ENCODE peak calls at places on chromosomes 1 and 21, in five cellular contexts. H, E, Z, T and M are unnamed samples. For H3K36me3, the result is how much of the 10 kb centered on the place peaks cover.

GRCh38 chr1:105608713-105609112 is 1447.8 kb upstream of the PRMT6 start:
- DNase-seq in H (no peak), E (no peak), Z (no peak), T (no peak), M (no peak)

GRCh38 chr1:10074059-10074854 is 41.5 kb downstream of the UBE4B start:
- DNase-seq in H (peak), E (no peak), Z (peak), T (peak), M (no peak)

GRCh38 chr1:87179851-87180519 is 148.7 kb upstream of the LMO4 start:
- DNase-seq in H (no peak), E (no peak), Z (no peak), T (no peak), M (no peak)

GRCh38 chr1:26733982-26734381 is 38.2 kb downstream of the ARID1A start:
- DNase-seq in H (peak), E (no peak), Z (no peak), T (no peak), M (no peak)

GRCh38 chr1:181134543-181135461 is 46.3 kb downstream of the IER5 start:
- DNase-seq in H (peak), E (peak), Z (no peak), T (no peak), M (no peak)

GRCh38 chr1:202953412-202953811 is 4.7 kb downstream of the ADIPOR1 start:
- DNase-seq in H (no peak), E (no peak), Z (no peak), T (no peak), M (no peak)

GRCh38 chr1:244835276-244836134 is at the start of gene COX20:
- DNase-seq in H (peak), E (peak), Z (peak), T (peak), M (peak)

GRCh38 chr1:10424034-10424433 is 6.2 kb upstream of the CENPS start:
- DNase-seq in H (no peak), E (no peak), Z (peak), T (peak), M (no peak)

GRCh38 chr1:204396015-204396583 is 15.5 kb downstream of the PPP1R15B start:
- DNase-seq in H (no peak), E (no peak), Z (no peak), T (no peak), M (no peak)

GRCh38 chr1:107953551-107953950 is 11.4 kb downstream of the VAV3 start:
- DNase-seq in H (no peak), E (no peak), Z (peak), T (no peak), M (no peak)

GRCh38 chr1:181179980-181180964 is 91.8 kb downstream of the IER5 start:
- DNase-seq in H (peak), E (no peak), Z (peak), T (peak), M (peak)

GRCh38 chr1:112296908-112297307 is 99.1 kb upstream of the CTTNBP2NL start:
- DNase-seq in H (no peak), E (no peak), Z (no peak), T (no peak), M (no peak)

GRCh38 chr1:231778009-231778719 is 151.6 kb downstream of the DISC1 start:
- DNase-seq in H (peak), E (no peak), Z (peak), T (peak), M (no peak)

GRCh38 chr1:41868241-41868953 is 50.3 kb downstream of the HIVEP3 start:
- DNase-seq in H (no peak), E (peak), Z (no peak), T (no peak), M (no peak)

GRCh38 chr1:117051224-117052064 is 8.7 kb upstream of the TTF2 start:
- DNase-seq in H (peak), E (peak), Z (no peak), T (no peak), M (no peak)

GRCh38 chr1:80181418-80181817 is 1174.9 kb upstream of the ADGRL4 start:
- DNase-seq in H (no peak), E (no peak), Z (no peak), T (no peak), M (peak)

GRCh38 chr1:15304708-15305326 is 57.8 kb downstream of the FHAD1 start:
- DNase-seq in H (peak), E (peak), Z (peak), T (no peak), M (peak)

GRCh38 chr1:190497561-190497960 is 19.9 kb upstream of the BRINP3 start:
- DNase-seq in H (no peak), E (no peak), Z (no peak), T (no peak), M (no peak)

GRCh38 chr1:198837276-198838021 is 198.6 kb downstream of the PTPRC start:
- DNase-seq in H (peak), E (peak), Z (no peak), T (no peak), M (no peak)

GRCh38 chr1:199279107-199279506 is 640.3 kb downstream of the PTPRC start:
- DNase-seq in H (peak), E (no peak), Z (no peak), T (no peak), M (no peak)

GRCh38 chr1:67791261-67791660 is 42.0 kb downstream of the GNG12 start:
- DNase-seq in H (no peak), E (no peak), Z (no peak), T (no peak), M (no peak)

GRCh38 chr1:68558321-68559026 is 61.6 kb upstream of the DEPDC1 start:
- DNase-seq in H (peak), E (no peak), Z (no peak), T (no peak), M (no peak)

GRCh38 chr1:15418811-15419515 is 9.3 kb downstream of the EFHD2 start:
- DNase-seq in H (no peak), E (no peak), Z (no peak), T (no peak), M (no peak)

GRCh38 chr1:24464378-24464770 is 38.3 kb upstream of the RCAN3 start:
- DNase-seq in H (no peak), E (no peak), Z (no peak), T (no peak), M (peak)

GRCh38 chr1:216184281-216184680 is 239.0 kb downstream of the USH2A start:
- DNase-seq in H (no peak), E (no peak), Z (no peak), T (no peak), M (no peak)

GRCh38 chr1:12407050-12407961 is 177.5 kb downstream of the VPS13D start:
- DNase-seq in H (peak), E (no peak), Z (peak), T (peak), M (no peak)

GRCh38 chr21:36260802-36261201 is 59.2 kb upstream of the MORC3 start:
- DNase-seq in H (no peak), E (peak), Z (no peak), T (no peak), M (no peak)

GRCh38 chr1:200410566-200410878 is 686 bp upstream of the ZNF281 start:
- DNase-seq in H (peak), E (peak), Z (no peak), T (no peak), M (peak)

GRCh38 chr1:22971161-22972062 is 1.3 kb downstream of the LACTBL1 start:
- DNase-seq in H (peak), E (no peak), Z (no peak), T (no peak), M (no peak)

GRCh38 chr1:199297174-199297573 is 658.3 kb downstream of the PTPRC start:
- DNase-seq in H (no peak), E (no peak), Z (no peak), T (no peak), M (no peak)

GRCh38 chr1:116268211-116268610 is 104.8 kb upstream of the ATP1A1 start:
- DNase-seq in H (peak), E (no peak), Z (peak), T (no peak), M (no peak)

GRCh38 chr1:74732960-74733615 is at the start of the genes CRYZ and TYW3:
- DNase-seq in H (peak), E (peak), Z (peak), T (peak), M (peak)

GRCh38 chr1:3625151-3625907 is 514 bp downstream of the TPRG1L start:
- DNase-seq in H (peak), E (no peak), Z (no peak), T (peak), M (no peak)

GRCh38 chr21:46115441-46116188 is 17.7 kb downstream of the COL6A2 start:
- DNase-seq in H (no peak), E (no peak), Z (no peak), T (peak), M (no peak)

GRCh38 chr1:217981430-217981829 is 303.7 kb upstream of the RRP15 start:
- DNase-seq in H (no peak), E (no peak), Z (no peak), T (no peak), M (no peak)

GRCh38 chr1:197787056-197787455 is 11.8 kb upstream of the DENND1B start:
- DNase-seq in H (peak), E (no peak), Z (no peak), T (no peak), M (no peak)

GRCh38 chr1:177864530-177865305 is 105.1 kb downstream of the SEC16B start:
- DNase-seq in H (no peak), E (no peak), Z (peak), T (no peak), M (no peak)

GRCh38 chr1:206826409-206826808 is 39.0 kb upstream of the IL20 start:
- DNase-seq in H (peak), E (no peak), Z (no peak), T (no peak), M (no peak)

GRCh38 chr1:64470670-64471217 is 815 bp downstream of the CACHD1 start:
- DNase-seq in H (peak), E (no peak), Z (no peak), T (peak), M (no peak)

DNA sequence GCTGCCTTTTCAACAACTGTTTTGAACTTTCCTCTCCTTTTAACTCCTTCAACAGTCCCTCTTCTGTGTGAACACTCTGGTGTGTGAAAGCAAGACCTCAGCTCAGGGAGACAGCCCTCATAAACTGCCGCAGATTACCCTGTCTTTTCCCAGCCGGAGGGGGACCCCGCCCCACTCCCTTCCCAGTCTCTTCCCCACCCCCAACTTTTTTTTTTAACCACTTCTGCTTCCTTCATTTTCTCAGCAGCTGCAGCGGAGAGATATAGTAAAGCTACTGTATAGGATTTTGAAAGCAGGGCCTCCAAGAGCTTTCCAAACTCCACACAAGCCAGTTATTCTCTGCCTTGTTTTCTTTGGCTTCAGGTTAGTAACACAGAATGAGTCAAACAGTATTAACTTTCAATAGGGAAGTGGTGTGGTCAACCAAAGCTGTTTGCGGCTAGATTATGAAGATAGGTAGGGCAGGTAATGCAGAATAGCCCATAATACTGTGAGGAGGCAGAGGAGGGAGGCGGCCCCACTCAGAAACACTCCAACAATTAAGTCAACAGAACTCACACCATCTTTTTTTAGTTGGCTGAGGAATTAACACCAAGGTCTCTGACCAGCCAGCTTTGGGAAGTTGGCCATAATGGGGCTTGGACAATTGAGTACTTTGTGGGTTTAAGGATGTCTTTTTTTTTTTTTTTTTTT is 176.9 kb downstream of the CLIC6 start:
- DNase-seq in H (peak), E (peak), Z (no peak), T (no peak), M (no peak)
- H3K36me3 ChIP-seq in H (under half), E (under half), Z (under half), T (under half), M (under half)

GRCh38 chr1:52684545-52684944 is 13.6 kb downstream of the COA7 start:
- DNase-seq in H (no peak), E (no peak), Z (no peak), T (no peak), M (no peak)

GRCh38 chr1:52686830-52687229 is 11.3 kb downstream of the COA7 start:
- DNase-seq in H (no peak), E (no peak), Z (no peak), T (no peak), M (no peak)

GRCh38 chr1:52678961-52679897 is 18.9 kb downstream of the COA7 start:
- DNase-seq in H (no peak), E (no peak), Z (no peak), T (no peak), M (no peak)

GRCh38 chr1:52680353-52680752 is 17.8 kb downstream of the COA7 start:
- DNase-seq in H (no peak), E (no peak), Z (no peak), T (no peak), M (no peak)

GRCh38 chr1:52683367-52683940 is 14.7 kb downstream of the COA7 start:
- DNase-seq in H (no peak), E (no peak), Z (no peak), T (no peak), M (no peak)
- H3K36me3 ChIP-seq in H (under half), E (under half), Z (under half), T (under half), M (under half)

GRCh38 chr1:46254668-46255067 is 7.1 kb downstream of the RAD54L start:
- DNase-seq in H (no peak), E (no peak), Z (no peak), T (no peak), M (no peak)
- H3K36me3 ChIP-seq in H (under half), E (half or more), Z (under half), T (under half), M (half or more)

DNA sequence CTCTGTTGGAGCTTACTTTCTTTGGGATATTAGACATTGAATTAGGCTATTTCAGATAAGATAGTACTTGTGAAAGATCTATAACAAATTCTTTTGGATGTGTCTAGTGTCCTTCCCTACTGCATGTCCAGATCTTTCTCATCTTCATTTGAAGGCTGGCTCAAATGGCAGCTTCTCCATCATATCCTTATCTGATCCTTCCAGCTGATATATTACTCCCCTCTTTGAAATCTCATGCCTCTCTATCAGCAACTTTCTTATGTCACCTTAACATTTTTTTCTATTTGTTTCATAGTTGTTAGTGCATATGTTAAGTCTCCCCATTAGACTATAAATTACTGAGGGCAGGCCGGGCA is 17.5 kb downstream of the CAP1 start:
- DNase-seq in H (no peak), E (no peak), Z (no peak), T (no peak), M (no peak)
- H3K36me3 ChIP-seq in H (under half), E (half or more), Z (under half), T (under half), M (half or more)

GRCh38 chr1:154453577-154454352 is 48.3 kb upstream of the TDRD10 start:
- DNase-seq in H (peak), E (no peak), Z (no peak), T (no peak), M (no peak)
- H3K36me3 ChIP-seq in H (under half), E (under half), Z (half or more), T (under half), M (under half)

GRCh38 chr1:196030455-196030854 is 577.8 kb downstream of the KCNT2 start:
- DNase-seq in H (no peak), E (no peak), Z (no peak), T (no peak), M (no peak)

GRCh38 chr1:196029410-196029809 is 578.8 kb downstream of the KCNT2 start:
- DNase-seq in H (no peak), E (no peak), Z (no peak), T (no peak), M (no peak)

DNA sequence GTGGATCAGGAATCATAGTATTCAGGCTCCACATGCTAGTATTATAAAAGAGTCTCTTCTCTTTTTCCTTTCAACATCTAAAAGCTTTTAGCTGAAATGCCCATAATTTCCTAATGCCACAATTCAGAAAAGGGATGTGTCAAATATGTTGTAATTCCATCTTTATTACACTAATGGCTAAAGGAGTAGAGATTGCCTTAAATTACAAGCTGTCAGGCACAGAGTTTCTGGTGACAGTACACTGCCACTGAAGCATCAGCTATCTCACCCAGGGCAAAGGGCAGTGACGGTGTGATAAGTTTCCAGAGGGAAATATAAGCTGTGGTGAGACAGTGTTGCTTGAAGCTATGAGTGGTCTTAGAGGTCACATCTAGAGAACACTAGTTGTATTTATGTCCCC is 581.1 kb downstream of the KCNT2 start:
- DNase-seq in H (no peak), E (no peak), Z (no peak), T (no peak), M (no peak)
- H3K36me3 ChIP-seq in H (under half), E (under half), Z (under half), T (under half), M (under half)

DNA sequence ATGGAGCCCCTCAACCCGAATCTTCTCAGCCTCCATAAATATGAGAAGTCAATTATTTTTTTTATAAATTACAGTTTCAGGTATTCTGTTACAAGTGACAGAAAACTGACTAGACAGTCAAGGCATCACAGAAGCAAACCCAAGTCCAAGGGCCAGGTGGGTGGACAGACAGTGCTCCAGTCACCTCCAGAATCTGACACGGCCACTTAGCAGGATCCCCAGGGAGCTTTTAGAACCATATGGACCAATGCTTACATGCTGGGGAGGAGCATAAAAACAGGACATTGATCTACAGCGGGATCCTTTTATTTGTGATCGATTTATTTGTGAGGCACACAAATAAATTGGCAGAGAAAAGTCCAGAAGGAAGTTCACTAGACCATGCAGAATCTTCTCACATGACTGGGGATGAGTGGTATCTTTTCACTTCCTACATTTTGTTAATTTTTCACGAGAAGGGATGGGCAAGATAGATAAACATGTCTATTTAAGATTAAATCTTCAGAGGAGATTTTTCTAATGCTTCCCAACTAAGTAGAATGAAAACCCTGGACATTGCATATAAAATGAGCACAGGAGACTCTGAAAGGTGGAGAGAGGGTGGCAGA is 15.0 kb downstream of the ZNF496 start:
- DNase-seq in H (no peak), E (no peak), Z (no peak), T (no peak), M (no peak)
- H3K36me3 ChIP-seq in H (under half), E (half or more), Z (half or more), T (under half), M (half or more)

GRCh38 chr1:89878256-89878655 is 57.4 kb downstream of the LRRC8D start:
- DNase-seq in H (no peak), E (no peak), Z (no peak), T (no peak), M (no peak)
- H3K36me3 ChIP-seq in H (under half), E (under half), Z (under half), T (under half), M (under half)

GRCh38 chr1:96790599-96790998 is 69.0 kb downstream of the PTBP2 start:
- DNase-seq in H (no peak), E (no peak), Z (no peak), T (no peak), M (no peak)

DNA sequence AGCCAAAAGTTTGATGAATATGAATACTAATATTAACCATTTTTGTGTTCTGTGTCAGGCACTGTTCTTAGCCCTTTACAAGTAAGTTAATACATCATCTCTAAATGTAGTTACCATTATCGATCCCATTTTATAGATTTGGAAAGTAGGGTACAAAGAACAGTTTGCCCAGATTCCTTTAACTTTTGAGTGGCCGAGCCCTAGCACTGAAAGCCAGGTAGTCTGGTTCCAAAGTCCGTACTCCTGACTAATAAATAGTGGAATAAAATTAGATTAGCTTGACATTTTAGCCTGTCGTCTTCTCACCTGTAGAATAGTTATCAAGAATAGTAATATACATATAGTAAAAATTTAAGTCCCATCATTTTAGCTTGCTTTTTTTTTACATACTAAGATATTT is 70.6 kb downstream of the PTBP2 start:
- DNase-seq in H (no peak), E (no peak), Z (no peak), T (no peak), M (no peak)
- H3K36me3 ChIP-seq in H (under half), E (half or more), Z (under half), T (under half), M (half or more)

GRCh38 chr1:16459503-16459902 is 19.0 kb downstream of the NECAP2 start:
- DNase-seq in H (no peak), E (no peak), Z (no peak), T (no peak), M (no peak)

GRCh38 chr1:16462773-16463330 is 22.3 kb downstream of the NECAP2 start:
- DNase-seq in H (no peak), E (no peak), Z (no peak), T (no peak), M (no peak)

GRCh38 chr1:16461681-16462080 is 21.2 kb downstream of the NECAP2 start:
- DNase-seq in H (no peak), E (no peak), Z (no peak), T (no peak), M (no peak)

GRCh38 chr1:16458801-16459200 is 18.3 kb downstream of the NECAP2 start:
- DNase-seq in H (no peak), E (no peak), Z (no peak), T (no peak), M (no peak)
- H3K36me3 ChIP-seq in H (under half), E (half or more), Z (half or more), T (under half), M (half or more)